ENCODE peak calls at places on chromosome 1, in six cellular contexts. N, D, T, R, C and M are unnamed samples.

GRCh38 chr1:157167437-157167836 is 29.2 kb upstream of the ETV3 start:
- DNase-seq in N (no peak), D (no peak), T (no peak), R (no peak), C (no peak), M (no peak)

GRCh38 chr1:183205196-183205781 is 19.2 kb downstream of the LAMC2 start:
- DNase-seq in N (no peak), D (no peak), T (no peak), R (no peak), C (no peak), M (peak)

GRCh38 chr1:21305155-21305899 is 15.1 kb upstream of the ECE1 start:
- DNase-seq in N (no peak), D (no peak), T (no peak), R (no peak), C (no peak), M (no peak)

GRCh38 chr1:201640624-201641023 is 101.7 kb downstream of the NAV1 start:
- DNase-seq in N (no peak), D (no peak), T (no peak), R (no peak), C (peak), M (no peak)

GRCh38 chr1:31715097-31715872 is 11.5 kb upstream of the COL16A1 start:
- DNase-seq in N (peak), D (no peak), T (no peak), R (no peak), C (peak), M (peak)

GRCh38 chr1:184650177-184650866 is 104.3 kb downstream of the EDEM3 start:
- DNase-seq in N (no peak), D (no peak), T (no peak), R (no peak), C (no peak), M (no peak)

GRCh38 chr1:9235123-9235513 is 544 bp downstream of the H6PD start:
- DNase-seq in N (peak), D (no peak), T (no peak), R (no peak), C (no peak), M (no peak)

GRCh38 chr1:33180226-33181037 is 1.4 kb downstream of the TRIM62 start:
- DNase-seq in N (peak), D (no peak), T (no peak), R (peak), C (peak), M (peak)

GRCh38 chr1:181134543-181135461 is 46.3 kb downstream of the IER5 start:
- DNase-seq in N (peak), D (peak), T (peak), R (peak), C (no peak), M (no peak)

GRCh38 chr1:111505641-111506119 is 2.2 kb upstream of the ADORA3 start:
- DNase-seq in N (no peak), D (no peak), T (no peak), R (no peak), C (no peak), M (peak)

GRCh38 chr1:221947731-221948130 is 205.8 kb upstream of the DUSP10 start:
- DNase-seq in N (peak), D (no peak), T (no peak), R (no peak), C (no peak), M (no peak)